ENCODE peak calls at places on chromosomes 13 and 19, in four cellular contexts. H is choroid plexus epithelial cell, V is myocyte, Y is NCI-H2081. W is an unnamed sample.

GRCh38 chr19:13831560-13832056 is 36.4 kb downstream of the ZSWIM4 start:
- DNase-seq in H (no peak), V (no peak), Y (no peak), W (no peak)

GRCh38 chr13:53201454-53202225 is 173.0 kb downstream of the OLFM4 start:
- DNase-seq in H (peak; percentile 1), V (no peak), Y (no peak), W (no peak)

GRCh38 chr19:7395793-7396192 is 47.1 kb downstream of the ARHGEF18 start:
- DNase-seq in H (peak; percentile 18), V (no peak), Y (no peak), W (no peak)

GRCh38 chr13:46666727-46667456 is 113.9 kb downstream of the LRCH1 start:
- DNase-seq in H (no peak), V (no peak), Y (peak; percentile 56), W (no peak)

GRCh38 chr19:52778811-52779210 is 7.8 kb downstream of the ZNF600 start:
- DNase-seq in H (peak; percentile 22), V (no peak), Y (no peak), W (peak; percentile 25)

GRCh38 chr13:66069570-66069969 is 1160.6 kb downstream of the PCDH9 start:
- DNase-seq in H (peak; percentile 1), V (peak; percentile 6), Y (no peak), W (peak; percentile 16)

GRCh38 chr19:48836089-48837017 is at the start of gene HSD17B14:
- DNase-seq in H (peak; percentile 71), V (no peak), Y (no peak), W (peak; percentile 38)

GRCh38 chr13:41649659-41650058 is 192.3 kb downstream of the RGCC start:
- DNase-seq in H (peak; percentile 79), V (no peak), Y (no peak), W (peak; percentile 72)

GRCh38 chr19:15288146-15288963 is 44.0 kb downstream of the BRD4 start:
- DNase-seq in H (no peak), V (peak; percentile 86), Y (peak; percentile 59), W (no peak)

GRCh38 chr13:39379118-39379517 is 223.9 kb downstream of the LHFPL6 start:
- DNase-seq in H (no peak), V (no peak), Y (no peak), W (no peak)

GRCh38 chr19:47109541-47110375 is 3.8 kb downstream of the ZC3H4 start:
- DNase-seq in H (peak; percentile 66), V (peak; percentile 32), Y (no peak), W (peak; percentile 64)

W was measured in iris pigment epithelial cell.